ENCODE peak calls at places on chromosomes 4 and X, in nine cellular contexts. Q is sigmoid colon, I is tibial nerve, O is stomach, J is upper lobe of left lung, C is Peyer's patch, F is K562, D is A549, W is testis. S is an unnamed sample.

GRCh38 chr4:189124149-189124758 is 816.4 kb upstream of the FRG1 start:
- DNase-seq in D (no peak), C (no peak), O (peak), F (no peak), W (peak), I (no peak), Q (no peak), J (no peak), S (no peak)

GRCh38 chrX:1020634-1021166 is 191.7 kb downstream of the CRLF2 start:
- DNase-seq in C (no peak), Q (no peak), F (no peak), W (no peak), I (no peak), J (no peak), O (no peak), D (no peak), S (no peak)

GRCh38 chrX:65595460-65595876 is 60.9 kb upstream of the LAS1L start:
- DNase-seq in C (peak), J (peak), Q (peak), O (peak), W (peak), I (peak), D (peak), F (peak), S (peak)

GRCh38 chr4:41887821-41888699 is 47.2 kb upstream of the TMEM33 start:
- DNase-seq in Q (no peak), F (peak), D (no peak), O (peak), I (no peak), J (no peak), W (peak), C (peak), S (no peak)

GRCh38 chr4:9691221-9692065 is 90.0 kb upstream of the DRD5 start:
- DNase-seq in D (peak), I (peak), C (peak), F (peak), Q (peak), O (peak), J (peak), W (peak), S (peak)

GRCh38 chr4:82461710-82462109 is 31.3 kb downstream of the ENOPH1 start:
- DNase-seq in W (no peak), Q (no peak), F (no peak), J (no peak), D (no peak), I (no peak), O (no peak), C (no peak), S (no peak)

GRCh38 chr4:57119054-57119651 is 9.0 kb upstream of the IGFBP7 start:
- DNase-seq in O (no peak), J (no peak), W (peak), I (peak), C (peak), D (no peak), Q (peak), F (no peak), S (peak)

GRCh38 chrX:39835241-39835640 is 262.5 kb downstream of the BCOR start:
- DNase-seq in J (no peak), D (no peak), F (no peak), O (no peak), I (no peak), Q (no peak), W (no peak), C (no peak), S (no peak)

GRCh38 chr4:95124906-95125504 is 367.2 kb downstream of the BMPR1B start:
- DNase-seq in F (no peak), J (peak), D (peak), O (no peak), Q (no peak), W (peak), I (no peak), C (no peak), S (peak)

GRCh38 chr4:55078987-55079386 is 46.4 kb downstream of the KDR start:
- DNase-seq in O (no peak), F (no peak), C (no peak), W (no peak), I (peak), Q (no peak), J (peak), D (no peak), S (no peak)

GRCh38 chr4:110139815-110140214 is 58.6 kb downstream of the ELOVL6 start:
- DNase-seq in F (no peak), O (no peak), C (no peak), W (no peak), J (no peak), Q (no peak), I (no peak), D (no peak), S (no peak)

GRCh38 chrX:17377047-17377692 is 2.2 kb downstream of the NHS start:
- DNase-seq in O (peak), Q (peak), W (peak), I (peak), C (peak), F (no peak), J (no peak), D (peak), S (peak)

GRCh38 chr4:111781611-111782010 is 363.6 kb upstream of the FAM241A start:
- DNase-seq in I (no peak), D (no peak), Q (no peak), F (no peak), W (no peak), O (no peak), J (no peak), C (no peak), S (no peak)

GRCh38 chr4:48553720-48554119 is 63.7 kb downstream of the ZAR1 start:
- DNase-seq in Q (no peak), I (no peak), D (no peak), F (no peak), C (no peak), O (no peak), J (no peak), W (no peak), S (no peak)

GRCh38 chrX:137427813-137428212 is 138.1 kb upstream of the ZIC3 start:
- DNase-seq in D (peak), J (no peak), W (no peak), I (no peak), O (no peak), C (no peak), Q (no peak), F (no peak), S (no peak)
- H3K27ac ChIP-seq in D (peak), J (no peak), W (no peak), I (no peak), O (no peak), C (no peak), Q (no peak), F (no peak), S (no peak)

GRCh38 chrX:49269010-49269767 is 404 bp upstream of the PPP1R3F start:
- DNase-seq in J (peak), Q (peak), O (peak), F (peak), C (peak), D (peak), W (peak), I (peak), S (peak)

GRCh38 chrX:49270249-49270921 is 792 bp downstream of the PPP1R3F start:
- DNase-seq in I (no peak), J (no peak), W (no peak), O (no peak), D (no peak), F (no peak), C (no peak), Q (no peak), S (no peak)

GRCh38 chrX:49268702-49269009 is 937 bp upstream of the PPP1R3F start:
- DNase-seq in Q (no peak), C (no peak), O (no peak), F (no peak), D (no peak), J (no peak), W (no peak), I (no peak), S (no peak)

GRCh38 chrX:49271341-49271740 is 1.7 kb downstream of the PPP1R3F start:
- DNase-seq in I (no peak), F (no peak), Q (peak), D (no peak), W (no peak), C (no peak), J (no peak), O (no peak), S (no peak)

DNA sequence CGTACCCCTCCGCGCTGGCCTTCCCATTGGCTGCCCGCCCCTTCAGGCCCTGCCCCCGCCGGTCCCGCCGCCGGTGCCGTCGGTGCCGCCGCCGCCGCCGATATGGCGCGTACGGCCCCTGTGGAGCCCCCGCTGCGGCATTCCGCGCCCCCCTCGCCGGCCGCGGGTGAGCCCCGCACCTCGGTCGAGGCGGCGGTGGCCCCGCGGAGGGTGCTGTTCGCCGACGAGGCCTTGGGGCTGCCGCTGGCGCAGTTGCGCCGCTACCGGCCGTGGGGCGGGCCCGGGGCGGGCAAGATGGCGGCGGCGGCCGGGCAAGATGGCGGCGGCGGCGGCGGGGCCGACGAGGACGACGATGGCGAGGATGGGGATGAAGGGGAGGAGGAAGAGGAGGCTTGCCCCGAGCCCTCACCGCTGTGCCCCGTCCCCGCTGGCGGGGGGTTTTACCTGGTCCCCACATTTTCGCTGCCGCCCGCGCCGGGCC is at the start of gene PPP1R3F:
- DNase-seq in O (no peak), W (no peak), Q (no peak), C (no peak), J (no peak), F (no peak), D (no peak), I (no peak), S (peak)
- TF ChIP-seq POLR2A in O (no peak), W (no peak), Q (no peak), C (peak), J (peak), F (no peak), D (peak), I (peak), S (peak)

DNA sequence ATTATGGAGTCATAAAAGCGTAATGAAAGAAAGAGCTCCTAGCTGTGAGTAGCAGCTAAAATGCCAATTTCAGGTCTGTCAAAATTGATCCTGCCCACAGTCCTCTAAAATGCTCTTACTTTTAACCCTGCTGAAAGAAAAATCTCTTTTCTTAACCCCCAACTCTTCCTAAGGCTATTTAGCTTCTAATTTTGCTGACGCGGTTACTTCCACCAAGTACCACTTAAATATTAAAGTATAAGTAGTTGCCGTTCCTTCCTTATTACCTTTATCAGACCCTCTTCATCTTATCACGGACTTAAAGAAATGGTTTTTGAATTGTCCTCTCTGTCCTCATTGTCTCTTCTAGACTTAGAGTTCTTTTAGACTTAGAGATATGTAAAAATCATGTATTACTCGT is 272.2 kb downstream of the FRMPD4 start:
- DNase-seq in C (no peak), J (no peak), O (no peak), W (no peak), Q (no peak), F (no peak), I (no peak), D (no peak), S (no peak)
- H3K4me3 ChIP-seq in C (no peak), J (no peak), O (no peak), W (no peak), Q (no peak), F (no peak), I (no peak), D (no peak), S (no peak)

GRCh38 chr4:6606465-6607235 is 31.7 kb downstream of the MAN2B2 start:
- DNase-seq in Q (no peak), D (no peak), I (no peak), J (no peak), W (no peak), F (no peak), C (no peak), O (no peak), S (no peak)
- H3K27ac ChIP-seq in Q (no peak), D (no peak), I (no peak), J (no peak), W (no peak), F (no peak), C (no peak), O (no peak), S (no peak)

GRCh38 chr4:878796-879729 is 53.1 kb downstream of the GAK start:
- DNase-seq in I (no peak), C (no peak), J (no peak), W (no peak), D (no peak), O (no peak), Q (no peak), F (no peak), S (no peak)

GRCh38 chr4:880684-881405 is 51.3 kb downstream of the GAK start:
- DNase-seq in I (no peak), J (no peak), W (no peak), Q (no peak), O (no peak), F (no peak), C (no peak), D (no peak), S (no peak)

GRCh38 chr4:881709-882108 is 50.4 kb downstream of the GAK start:
- DNase-seq in I (no peak), C (no peak), O (no peak), F (no peak), J (no peak), D (no peak), W (no peak), Q (no peak), S (no peak)

GRCh38 chr4:877502-877901 is 51.6 kb upstream of the CPLX1 start:
- DNase-seq in C (no peak), O (no peak), J (no peak), Q (no peak), F (no peak), D (no peak), I (no peak), W (no peak), S (no peak)

DNA sequence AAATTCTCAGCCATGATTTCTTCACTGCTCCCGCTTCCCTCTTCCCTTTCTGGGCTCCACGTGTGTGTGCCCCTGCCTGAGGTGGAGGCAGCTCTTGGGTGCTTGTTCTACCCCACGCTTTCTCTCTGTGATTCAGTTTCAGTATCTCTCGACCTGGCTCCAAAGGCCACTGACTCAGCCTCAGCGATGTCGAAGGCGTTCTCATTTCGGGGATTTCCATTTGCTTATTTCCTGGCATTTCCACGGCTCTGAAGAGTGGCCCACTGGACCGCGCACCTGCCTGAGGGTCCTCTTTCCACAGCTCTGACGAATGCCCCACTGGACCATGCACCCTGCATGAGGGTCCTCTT is 52.4 kb downstream of the GAK start:
- DNase-seq in O (no peak), I (no peak), Q (no peak), F (no peak), C (no peak), W (no peak), D (no peak), J (no peak), S (no peak)
- TF ChIP-seq POLR2A in O (no peak), I (no peak), Q (no peak), F (no peak), C (no peak), W (no peak), D (no peak), J (no peak), S (no peak)

GRCh38 chr4:120923201-120923522 is 636 bp upstream of the PRDM5 start:
- DNase-seq in O (no peak), Q (no peak), J (no peak), C (no peak), F (no peak), W (no peak), I (no peak), D (no peak), S (no peak)

GRCh38 chr4:120920666-120921065 is 1.9 kb downstream of the PRDM5 start:
- DNase-seq in W (no peak), J (no peak), C (no peak), O (no peak), I (no peak), D (no peak), F (no peak), Q (no peak), S (no peak)

GRCh38 chr4:120924931-120925330 is 2.4 kb upstream of the PRDM5 start:
- DNase-seq in Q (no peak), J (no peak), O (no peak), F (no peak), D (no peak), W (no peak), I (no peak), C (no peak), S (no peak)

GRCh38 chr4:120921456-120922389 is 803 bp downstream of the PRDM5 start:
- DNase-seq in Q (peak), J (peak), F (no peak), I (peak), W (peak), C (peak), O (peak), D (peak), S (peak)

GRCh38 chr4:120922390-120923200 is at the start of gene PRDM5:
- DNase-seq in O (peak), W (peak), I (peak), Q (peak), D (peak), C (peak), J (peak), F (no peak), S (peak)
- H3K4me3 ChIP-seq in O (peak), W (peak), I (peak), Q (peak), D (peak), C (peak), J (peak), F (no peak), S (peak)